ENCODE peak calls at places on chromosomes 3 and 15, in eight cellular contexts. R is astrocyte, B is IMR-90, K is transverse colon, M is GM06990, V is cardiac muscle cell, W is MM.1S, X is thoracic aorta. Q is an unnamed sample. For H3K36me3, the result is how much of the 10 kb centered on the place peaks cover.

GRCh38 chr3:58414538-58415197 is 19.0 kb downstream of the PDHB start:
- DNase-seq in M (no peak), R (peak), X (no peak), V (peak), K (peak), B (peak), W (peak), Q (no peak)

GRCh38 chr3:149231876-149232275 is 10.2 kb upstream of the CP start:
- DNase-seq in V (no peak), R (no peak), M (no peak), X (no peak), B (no peak), W (no peak), K (no peak), Q (no peak)

GRCh38 chr3:176916777-176917176 is 280.5 kb downstream of the TBL1XR1 start:
- DNase-seq in M (no peak), B (no peak), X (no peak), W (no peak), V (no peak), K (no peak), R (no peak), Q (no peak)

GRCh38 chr3:65575376-65575840 is 463.3 kb downstream of the MAGI1 start:
- DNase-seq in B (peak), V (no peak), R (peak), X (no peak), K (no peak), W (no peak), M (no peak), Q (peak)

GRCh38 chr3:127182848-127183714 is 9.8 kb upstream of the PRR23E start:
- DNase-seq in K (no peak), X (no peak), R (no peak), B (no peak), M (no peak), W (no peak), V (no peak), Q (no peak)

GRCh38 chr15:31262901-31263671 is 63.5 kb upstream of the KLF13 start:
- DNase-seq in M (peak), B (peak), R (peak), X (no peak), K (peak), W (peak), V (no peak), Q (no peak)

GRCh38 chr15:60001642-60002527 is 2.2 kb upstream of the FOXB1 start:
- DNase-seq in B (no peak), M (no peak), W (no peak), K (no peak), V (no peak), R (no peak), X (no peak), Q (no peak)

GRCh38 chr3:88038561-88038960 is 20.2 kb downstream of the CGGBP1 start:
- DNase-seq in K (no peak), M (no peak), B (peak), W (no peak), R (peak), V (no peak), X (no peak), Q (peak)

GRCh38 chr3:141249041-141249440 is 17.4 kb downstream of the PXYLP1 start:
- DNase-seq in X (no peak), R (no peak), B (no peak), M (no peak), W (no peak), K (no peak), V (no peak), Q (no peak)

GRCh38 chr3:130973401-130973800 is 53.2 kb downstream of the ASTE1 start:
- DNase-seq in V (no peak), W (no peak), K (no peak), R (no peak), X (no peak), B (no peak), M (no peak), Q (no peak)

GRCh38 chr3:79497447-79498111 is 270.2 kb downstream of the ROBO1 start:
- DNase-seq in V (peak), K (no peak), M (no peak), R (no peak), X (no peak), W (peak), B (peak), Q (no peak)

GRCh38 chr3:45860481-45860880 is 18.6 kb upstream of the LZTFL1 start:
- DNase-seq in V (no peak), M (no peak), K (no peak), B (no peak), X (no peak), W (no peak), R (no peak), Q (no peak)

GRCh38 chr3:146896711-146897110 is 291.6 kb upstream of the PLSCR5 start:
- DNase-seq in M (no peak), B (no peak), R (no peak), K (no peak), X (no peak), V (no peak), W (no peak), Q (no peak)

GRCh38 chr3:152146461-152146860 is 122.3 kb upstream of the MBNL1 start:
- DNase-seq in W (no peak), R (no peak), M (no peak), V (no peak), B (no peak), K (no peak), X (no peak), Q (no peak)

GRCh38 chr3:142209655-142210054 is 15.7 kb downstream of the GK5 start:
- DNase-seq in B (peak), M (no peak), W (no peak), X (peak), R (peak), K (no peak), V (no peak), Q (peak)

GRCh38 chr3:127406309-127407025 is 118.6 kb upstream of the PRR20G start:
- DNase-seq in R (no peak), K (peak), W (peak), V (no peak), B (peak), X (no peak), M (no peak), Q (no peak)

GRCh38 chr3:128559486-128560225 is 66.7 kb upstream of the GATA2 start:
- DNase-seq in R (no peak), V (no peak), B (peak), X (no peak), M (no peak), K (no peak), W (peak), Q (no peak)

GRCh38 chr3:48564022-48564421 is 441 bp upstream of the UCN2 start:
- DNase-seq in R (peak), W (no peak), X (no peak), V (no peak), M (no peak), K (peak), B (peak), Q (no peak)

GRCh38 chr3:115525726-115526125 is 97.6 kb upstream of the GAP43 start:
- DNase-seq in K (no peak), W (no peak), M (no peak), B (no peak), X (no peak), R (peak), V (no peak), Q (no peak)

GRCh38 chr3:14139771-14140170 is 14.9 kb downstream of the TMEM43 start:
- DNase-seq in R (no peak), X (no peak), W (no peak), M (no peak), K (no peak), V (no peak), B (no peak), Q (no peak)
- H3K36me3 ChIP-seq in R (under half), X (under half), W (under half), M (under half), K (under half), V (under half), B (half or more), Q (under half)

DNA sequence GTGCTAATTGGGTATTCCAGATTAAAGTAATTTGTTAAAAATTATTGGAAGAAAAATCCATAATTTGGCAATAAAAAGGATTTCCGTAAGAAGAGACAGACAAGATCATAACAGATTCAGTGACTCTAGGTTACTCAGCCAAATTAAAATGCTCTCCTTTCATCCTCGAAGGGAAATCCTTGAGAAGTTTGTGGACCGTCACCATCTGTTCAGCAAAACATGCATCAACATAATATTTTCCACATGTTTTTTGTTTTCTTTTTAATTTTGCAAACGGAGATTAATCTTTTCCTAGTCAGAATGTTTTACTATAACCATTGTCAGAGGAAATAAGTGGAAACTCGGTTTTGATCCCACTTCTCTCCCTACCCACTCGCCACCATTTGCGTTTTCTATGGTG is 128.2 kb downstream of the TMCO5A start:
- DNase-seq in M (no peak), R (no peak), X (no peak), K (no peak), V (no peak), B (no peak), W (no peak), Q (no peak)
- TF ChIP-seq CTCF in M (no peak), R (no peak), X (no peak), K (no peak), V (no peak), B (no peak), W (no peak), Q (no peak)

DNA sequence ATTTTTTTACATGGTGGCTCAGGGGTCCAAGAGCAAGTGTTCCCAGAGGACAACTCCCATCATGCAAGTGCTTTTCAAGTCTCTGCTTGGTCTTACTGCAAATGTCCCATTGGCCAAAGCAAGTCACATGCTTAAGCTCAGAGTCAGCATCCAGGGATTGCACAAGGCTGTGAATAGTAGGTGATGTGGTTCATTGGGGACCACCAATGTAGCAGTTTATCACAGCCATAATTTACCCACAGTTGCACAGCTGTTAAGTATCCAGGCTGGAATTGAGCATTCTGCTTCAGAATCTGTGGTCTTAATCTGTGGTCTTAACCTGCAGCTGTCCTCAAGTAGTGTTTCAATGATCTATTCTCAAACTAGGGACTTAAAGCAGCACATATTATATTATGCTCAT is 71.4 kb upstream of the PLCL2 start:
- DNase-seq in K (no peak), B (no peak), R (no peak), W (no peak), V (no peak), X (no peak), M (no peak), Q (no peak)
- H3K4me3 ChIP-seq in K (no peak), B (no peak), R (no peak), W (no peak), V (no peak), X (no peak), M (no peak), Q (no peak)

DNA sequence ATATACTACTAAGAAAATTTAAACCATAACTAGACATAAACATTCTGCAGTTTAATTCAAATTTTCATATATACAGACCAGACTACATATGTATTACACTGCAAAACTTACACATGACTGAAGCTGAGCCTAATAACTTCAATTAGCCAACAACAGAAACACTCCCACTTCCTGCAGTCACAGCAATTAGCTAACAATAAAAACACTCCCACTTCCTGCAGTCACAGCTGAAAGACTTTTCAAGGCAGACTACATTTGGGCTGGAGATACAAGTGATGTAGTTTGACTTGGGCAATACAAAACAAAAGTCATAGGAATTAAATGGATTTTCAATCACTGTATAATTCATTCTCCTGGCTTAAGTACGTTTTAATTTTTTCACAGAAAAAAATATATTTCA is 10.3 kb downstream of the TM2D3 start:
- DNase-seq in K (no peak), X (no peak), R (no peak), W (peak), V (no peak), M (no peak), B (no peak), Q (no peak)
- H3K36me3 ChIP-seq in K (under half), X (under half), R (under half), W (under half), V (under half), M (under half), B (under half), Q (under half)

DNA sequence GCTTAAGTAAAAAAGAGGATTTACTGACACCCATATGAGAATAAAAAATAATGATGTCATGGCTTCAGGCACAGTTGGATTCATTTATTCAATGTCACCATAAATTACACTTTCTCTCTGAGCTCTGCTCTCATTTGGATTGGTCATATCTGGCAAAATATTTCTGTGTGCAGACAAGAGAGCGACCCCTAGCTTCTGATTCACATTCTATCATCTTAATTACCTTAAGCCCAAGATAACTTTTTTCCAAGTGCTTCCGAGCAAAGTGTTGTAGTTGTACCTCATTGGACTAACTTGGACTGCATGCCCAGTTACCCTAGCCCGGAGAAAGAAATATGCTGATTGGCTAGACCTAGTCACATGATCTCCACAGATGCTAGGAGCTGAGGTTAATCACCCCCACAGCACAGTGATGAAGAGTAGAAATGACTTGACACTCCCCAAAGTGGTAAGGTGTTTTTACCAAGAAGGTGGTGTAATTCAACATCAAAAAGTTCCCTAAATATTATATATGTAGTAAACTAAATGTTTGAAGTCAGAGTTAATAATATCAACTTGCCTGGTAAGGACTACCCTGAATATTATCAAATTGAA is 552.2 kb upstream of the SUCLG2 start:
- DNase-seq in K (no peak), R (no peak), B (no peak), M (no peak), V (no peak), W (no peak), X (no peak), Q (no peak)
- TF ChIP-seq CTCF in K (no peak), R (no peak), B (no peak), M (peak), V (no peak), W (no peak), X (no peak), Q (no peak)

DNA sequence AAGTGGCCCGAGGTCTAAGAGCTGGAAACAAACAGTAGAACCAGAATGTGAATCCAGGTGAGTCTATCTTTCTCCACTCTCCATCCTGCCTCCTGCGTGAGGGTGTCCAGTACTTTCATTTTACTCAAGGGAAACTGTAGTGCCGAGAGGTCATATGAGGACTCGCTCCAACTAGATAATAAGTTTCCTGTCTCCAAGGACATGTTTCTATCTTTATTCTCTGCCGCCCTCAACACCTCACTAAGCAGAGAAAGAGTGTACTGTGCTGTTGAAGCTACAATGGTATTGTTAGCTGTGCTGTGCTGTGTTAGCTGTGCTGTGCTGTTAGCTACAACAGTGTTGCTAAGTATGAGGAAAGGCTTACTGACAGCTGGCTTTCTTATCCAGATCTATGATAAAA is 137.9 kb upstream of the COL8A1 start:
- DNase-seq in B (no peak), X (no peak), K (no peak), V (no peak), R (no peak), W (no peak), M (no peak), Q (no peak)
- H3K4me3 ChIP-seq in B (no peak), X (peak), K (no peak), V (no peak), R (no peak), W (no peak), M (no peak), Q (no peak)

GRCh38 chr3:53234130-53234840 is 21.5 kb downstream of the TKT start:
- DNase-seq in X (no peak), R (no peak), W (no peak), V (no peak), M (no peak), K (no peak), B (no peak), Q (no peak)
- H3K36me3 ChIP-seq in X (half or more), R (under half), W (under half), V (half or more), M (half or more), K (under half), B (half or more), Q (half or more)

GRCh38 chr3:4334548-4334947 is 31.4 kb downstream of the SETMAR start:
- DNase-seq in W (no peak), X (no peak), K (no peak), M (no peak), B (no peak), V (no peak), R (no peak), Q (no peak)
- TF ChIP-seq CTCF in W (no peak), X (no peak), K (no peak), M (peak), B (no peak), V (no peak), R (no peak), Q (no peak)

DNA sequence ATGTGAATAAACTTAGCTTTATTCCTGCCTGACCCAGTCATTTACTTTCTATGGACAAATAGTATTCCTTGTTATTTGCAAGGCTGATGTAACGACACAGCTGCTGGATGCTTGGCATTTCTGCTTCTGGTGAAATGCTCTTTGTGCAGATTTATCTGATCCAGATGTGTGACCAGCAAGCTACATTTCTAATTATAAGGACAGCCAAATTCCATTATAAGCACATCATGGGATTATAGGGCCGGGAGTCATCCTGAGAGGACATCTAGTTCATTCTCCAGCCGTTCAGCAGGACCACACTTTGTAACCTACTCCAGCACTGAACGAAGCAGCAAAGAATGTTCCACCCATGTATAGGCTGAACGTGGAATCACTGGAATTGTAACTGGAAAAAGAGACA is 42.9 kb downstream of the FNDC3B start:
- DNase-seq in W (no peak), X (no peak), M (no peak), R (peak), V (no peak), K (peak), B (peak), Q (peak)
- H3K4me3 ChIP-seq in W (no peak), X (no peak), M (no peak), R (no peak), V (no peak), K (no peak), B (no peak), Q (no peak)